ENCODE peak calls at places on chromosomes 16 and 17, in six cellular contexts. One of them, this sample, is unnamed.

GRCh38 chr16:14502932-14503741 is 126.9 kb downstream of the PARN start:
- DNase-seq in activated CD4-positive, alpha-beta T cell treated with anti-CD3 and anti-CD28 coated beads, Interleukin-2, amount 50 U/mL, for 1 hour: no peak
- DNase-seq in Jurkat, Clone E6-1: no peak
- DNase-seq in lower leg skin: no peak
- DNase-seq in NCI-H1048: no peak
- DNase-seq in NCI-H1092: no peak
- DNase-seq in this sample: no peak

GRCh38 chr17:79065105-79065670 is 9.4 kb upstream of the ENGASE start:
- DNase-seq in activated CD4-positive, alpha-beta T cell treated with anti-CD3 and anti-CD28 coated beads, Interleukin-2, amount 50 U/mL, for 1 hour: peak
- DNase-seq in Jurkat, Clone E6-1: peak
- DNase-seq in lower leg skin: no peak
- DNase-seq in NCI-H1048: no peak
- DNase-seq in NCI-H1092: peak
- DNase-seq in this sample: peak

GRCh38 chr16:80751167-80751566 is 53.2 kb downstream of the CDYL2 start:
- DNase-seq in activated CD4-positive, alpha-beta T cell treated with anti-CD3 and anti-CD28 coated beads, Interleukin-2, amount 50 U/mL, for 1 hour: no peak
- DNase-seq in Jurkat, Clone E6-1: no peak
- DNase-seq in lower leg skin: no peak
- DNase-seq in NCI-H1048: no peak
- DNase-seq in NCI-H1092: no peak
- DNase-seq in this sample: no peak

GRCh38 chr17:74840989-74841666 is 18.6 kb downstream of the GRIN2C start:
- DNase-seq in activated CD4-positive, alpha-beta T cell treated with anti-CD3 and anti-CD28 coated beads, Interleukin-2, amount 50 U/mL, for 1 hour: no peak
- DNase-seq in Jurkat, Clone E6-1: no peak
- DNase-seq in lower leg skin: peak
- DNase-seq in NCI-H1048: no peak
- DNase-seq in NCI-H1092: no peak
- DNase-seq in this sample: peak

GRCh38 chr16:84785843-84786538 is 33.8 kb upstream of the CRISPLD2 start:
- DNase-seq in activated CD4-positive, alpha-beta T cell treated with anti-CD3 and anti-CD28 coated beads, Interleukin-2, amount 50 U/mL, for 1 hour: no peak
- DNase-seq in Jurkat, Clone E6-1: no peak
- DNase-seq in lower leg skin: no peak
- DNase-seq in NCI-H1048: peak
- DNase-seq in NCI-H1092: peak
- DNase-seq in this sample: no peak

GRCh38 chr17:45948881-45949624 is 50.0 kb upstream of the STH start:
- DNase-seq in activated CD4-positive, alpha-beta T cell treated with anti-CD3 and anti-CD28 coated beads, Interleukin-2, amount 50 U/mL, for 1 hour: peak
- DNase-seq in Jurkat, Clone E6-1: peak
- DNase-seq in lower leg skin: peak
- DNase-seq in NCI-H1048: no peak
- DNase-seq in NCI-H1092: no peak
- DNase-seq in this sample: peak

GRCh38 chr16:49019826-49020401 is 261.7 kb downstream of the CBLN1 start:
- DNase-seq in activated CD4-positive, alpha-beta T cell treated with anti-CD3 and anti-CD28 coated beads, Interleukin-2, amount 50 U/mL, for 1 hour: no peak
- DNase-seq in Jurkat, Clone E6-1: no peak
- DNase-seq in lower leg skin: peak
- DNase-seq in NCI-H1048: no peak
- DNase-seq in NCI-H1092: peak
- DNase-seq in this sample: no peak

GRCh38 chr17:74659898-74660297 is 36.4 kb upstream of the CD300E start:
- DNase-seq in activated CD4-positive, alpha-beta T cell treated with anti-CD3 and anti-CD28 coated beads, Interleukin-2, amount 50 U/mL, for 1 hour: no peak
- DNase-seq in Jurkat, Clone E6-1: no peak
- DNase-seq in lower leg skin: peak
- DNase-seq in NCI-H1048: no peak
- DNase-seq in NCI-H1092: no peak
- DNase-seq in this sample: no peak

GRCh38 chr16:69839798-69840409 is 77.8 kb downstream of the WWP2 start:
- DNase-seq in activated CD4-positive, alpha-beta T cell treated with anti-CD3 and anti-CD28 coated beads, Interleukin-2, amount 50 U/mL, for 1 hour: no peak
- DNase-seq in Jurkat, Clone E6-1: no peak
- DNase-seq in lower leg skin: no peak
- DNase-seq in NCI-H1048: no peak
- DNase-seq in NCI-H1092: peak
- DNase-seq in this sample: no peak

GRCh38 chr16:55480228-55480655 is 1.2 kb downstream of the MMP2 start:
- DNase-seq in activated CD4-positive, alpha-beta T cell treated with anti-CD3 and anti-CD28 coated beads, Interleukin-2, amount 50 U/mL, for 1 hour: no peak
- DNase-seq in Jurkat, Clone E6-1: no peak
- DNase-seq in lower leg skin: peak
- DNase-seq in NCI-H1048: no peak
- DNase-seq in NCI-H1092: no peak
- DNase-seq in this sample: peak

GRCh38 chr17:81370304-81370703 is 25.0 kb upstream of the BAHCC1 start:
- DNase-seq in activated CD4-positive, alpha-beta T cell treated with anti-CD3 and anti-CD28 coated beads, Interleukin-2, amount 50 U/mL, for 1 hour: no peak
- DNase-seq in Jurkat, Clone E6-1: no peak
- DNase-seq in lower leg skin: no peak
- DNase-seq in NCI-H1048: no peak
- DNase-seq in NCI-H1092: no peak
- DNase-seq in this sample: no peak

GRCh38 chr16:18050234-18050633 is 286.3 kb downstream of the NPIPA8 start:
- DNase-seq in activated CD4-positive, alpha-beta T cell treated with anti-CD3 and anti-CD28 coated beads, Interleukin-2, amount 50 U/mL, for 1 hour: no peak
- DNase-seq in Jurkat, Clone E6-1: no peak
- DNase-seq in lower leg skin: no peak
- DNase-seq in NCI-H1048: no peak
- DNase-seq in NCI-H1092: no peak
- DNase-seq in this sample: no peak

GRCh38 chr16:79723583-79724168 is 123.1 kb upstream of the MAF start:
- DNase-seq in activated CD4-positive, alpha-beta T cell treated with anti-CD3 and anti-CD28 coated beads, Interleukin-2, amount 50 U/mL, for 1 hour: no peak
- DNase-seq in Jurkat, Clone E6-1: no peak
- DNase-seq in lower leg skin: no peak
- DNase-seq in NCI-H1048: no peak
- DNase-seq in NCI-H1092: no peak
- DNase-seq in this sample: no peak

GRCh38 chr16:64829678-64830077 is 292.2 kb downstream of the CDH11 start:
- DNase-seq in activated CD4-positive, alpha-beta T cell treated with anti-CD3 and anti-CD28 coated beads, Interleukin-2, amount 50 U/mL, for 1 hour: no peak
- DNase-seq in Jurkat, Clone E6-1: no peak
- DNase-seq in lower leg skin: no peak
- DNase-seq in NCI-H1048: no peak
- DNase-seq in NCI-H1092: no peak
- DNase-seq in this sample: no peak

GRCh38 chr17:59914274-59914854 is 21.4 kb downstream of the RPS6KB1 start:
- DNase-seq in activated CD4-positive, alpha-beta T cell treated with anti-CD3 and anti-CD28 coated beads, Interleukin-2, amount 50 U/mL, for 1 hour: no peak
- DNase-seq in Jurkat, Clone E6-1: peak
- DNase-seq in lower leg skin: no peak
- DNase-seq in NCI-H1048: no peak
- DNase-seq in NCI-H1092: peak
- DNase-seq in this sample: no peak

GRCh38 chr17:48290378-48290777 is 139.6 kb downstream of the SKAP1 start:
- DNase-seq in activated CD4-positive, alpha-beta T cell treated with anti-CD3 and anti-CD28 coated beads, Interleukin-2, amount 50 U/mL, for 1 hour: no peak
- DNase-seq in Jurkat, Clone E6-1: no peak
- DNase-seq in lower leg skin: no peak
- DNase-seq in NCI-H1048: no peak
- DNase-seq in NCI-H1092: no peak
- DNase-seq in this sample: no peak

GRCh38 chr17:17476865-17477467 is at the start of gene MED9:
- DNase-seq in activated CD4-positive, alpha-beta T cell treated with anti-CD3 and anti-CD28 coated beads, Interleukin-2, amount 50 U/mL, for 1 hour: peak
- DNase-seq in Jurkat, Clone E6-1: peak
- DNase-seq in lower leg skin: peak
- DNase-seq in NCI-H1048: peak
- DNase-seq in NCI-H1092: peak
- DNase-seq in this sample: peak

GRCh38 chr17:6427284-6427781 is 7.6 kb downstream of the AIPL1 start:
- DNase-seq in activated CD4-positive, alpha-beta T cell treated with anti-CD3 and anti-CD28 coated beads, Interleukin-2, amount 50 U/mL, for 1 hour: no peak
- DNase-seq in Jurkat, Clone E6-1: peak
- DNase-seq in lower leg skin: no peak
- DNase-seq in NCI-H1048: no peak
- DNase-seq in NCI-H1092: no peak
- DNase-seq in this sample: no peak

GRCh38 chr16:84138824-84139627 is 6.0 kb downstream of the HSDL1 start:
- DNase-seq in activated CD4-positive, alpha-beta T cell treated with anti-CD3 and anti-CD28 coated beads, Interleukin-2, amount 50 U/mL, for 1 hour: no peak
- DNase-seq in Jurkat, Clone E6-1: peak
- DNase-seq in lower leg skin: no peak
- DNase-seq in NCI-H1048: no peak
- DNase-seq in NCI-H1092: peak
- DNase-seq in this sample: no peak

GRCh38 chr16:69013991-69014390 is 91.5 kb upstream of the HAS3 start:
- DNase-seq in activated CD4-positive, alpha-beta T cell treated with anti-CD3 and anti-CD28 coated beads, Interleukin-2, amount 50 U/mL, for 1 hour: no peak
- DNase-seq in Jurkat, Clone E6-1: no peak
- DNase-seq in lower leg skin: no peak
- DNase-seq in NCI-H1048: no peak
- DNase-seq in NCI-H1092: no peak
- DNase-seq in this sample: no peak